ENCODE peak calls at places on chromosomes 12 and 14, in five cellular contexts. U is mesenchymal stem cell, R is H9, D is trophoblast cell, G is H1. H is an unnamed sample. For H3K9me3, the result is how much of the 10 kb centered on the place peaks cover.

GRCh38 chr14:32709072-32709471 is 229.6 kb upstream of the NPAS3 start:
- DNase-seq in U (peak), R (no peak), D (no peak), G (no peak), H (no peak)

GRCh38 chr14:56528927-56529326 is 50.7 kb upstream of the TMEM260 start:
- DNase-seq in U (no peak), R (no peak), D (no peak), G (no peak), H (no peak)

GRCh38 chr12:121611306-121611705 is 15.0 kb upstream of the ORAI1 start:
- DNase-seq in U (no peak), R (peak), D (no peak), G (peak), H (no peak)

GRCh38 chr14:52069617-52070431 is 965 bp upstream of the NID2 start:
- DNase-seq in U (peak), R (peak), D (no peak), G (peak), H (peak)

GRCh38 chr14:96626916-96627315 is 124.7 kb downstream of the PAPOLA start:
- DNase-seq in U (no peak), R (peak), D (no peak), G (no peak), H (no peak)

GRCh38 chr12:48037267-48037915 is 33.1 kb upstream of the COL2A1 start:
- DNase-seq in U (peak), R (peak), D (no peak), G (peak), H (peak)

GRCh38 chr12:30989754-30990153 is 63.2 kb downstream of the TSPAN11 start:
- DNase-seq in U (no peak), R (peak), D (peak), G (peak), H (no peak)

GRCh38 chr12:131536337-131536736 is 174.6 kb upstream of the SFSWAP start:
- DNase-seq in U (no peak), R (no peak), D (no peak), G (no peak), H (no peak)

GRCh38 chr14:100450049-100450448 is 126.9 kb downstream of the SLC25A47 start:
- DNase-seq in U (no peak), R (peak), D (no peak), G (no peak), H (no peak)

GRCh38 chr14:22980672-22981089 is 1.7 kb downstream of the AJUBA start:
- DNase-seq in U (no peak), R (peak), D (peak), G (peak), H (peak)

GRCh38 chr14:75561013-75561432 is 17.4 kb upstream of the FLVCR2 start:
- DNase-seq in U (peak), R (peak), D (peak), G (peak), H (peak)

GRCh38 chr12:94588271-94588785 is 62.0 kb downstream of the TMCC3 start:
- DNase-seq in U (no peak), R (no peak), D (no peak), G (no peak), H (no peak)

GRCh38 chr12:110093631-110094311 is 30.4 kb upstream of the IFT81 start:
- DNase-seq in U (no peak), R (no peak), D (no peak), G (no peak), H (no peak)

GRCh38 chr12:110090266-110091135 is 33.7 kb upstream of the IFT81 start:
- DNase-seq in U (no peak), R (no peak), D (no peak), G (no peak), H (no peak)

GRCh38 chr12:110084314-110085015 is 36.1 kb upstream of the C12orf76 start:
- DNase-seq in U (peak), R (no peak), D (peak), G (no peak), H (no peak)

GRCh38 chr12:110091136-110091711 is 32.9 kb upstream of the IFT81 start:
- DNase-seq in U (no peak), R (no peak), D (no peak), G (no peak), H (no peak)

DNA sequence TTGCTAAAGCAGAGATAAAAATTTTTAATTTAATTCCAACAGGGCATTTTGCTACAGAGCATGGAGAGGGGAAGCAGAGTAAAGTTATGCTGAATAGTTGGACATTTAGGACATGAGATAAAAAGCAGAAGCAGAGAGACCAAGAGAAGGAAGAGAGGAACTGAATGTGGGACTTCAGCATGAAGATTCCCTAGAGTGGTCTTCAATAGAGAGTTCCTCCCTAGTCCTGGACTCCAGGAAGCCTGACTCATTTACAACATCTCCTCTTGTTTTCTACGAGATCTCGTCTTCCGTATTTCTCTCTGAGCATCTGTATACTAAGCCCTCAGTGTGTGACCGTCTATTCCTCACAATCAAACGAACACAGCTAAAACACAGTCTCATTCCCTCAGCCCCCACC is 35.2 kb upstream of the IFT81 start:
- DNase-seq in U (no peak), R (no peak), D (no peak), G (no peak), H (no peak)
- H2BK12ac ChIP-seq in U (no peak), R (no peak), D (no peak), G (no peak), H (no peak)

GRCh38 chr14:20177433-20177974 is 13.2 kb upstream of the OR11G2 start:
- DNase-seq in U (no peak), R (no peak), D (no peak), G (no peak), H (no peak)
- H3K9me3 ChIP-seq in U (under half), R (half or more), D (under half), G (half or more), H (under half)

GRCh38 chr14:78297843-78298242 is 127.7 kb downstream of the NRXN3 start:
- DNase-seq in U (no peak), R (no peak), D (no peak), G (no peak), H (no peak)
- H2BK12ac ChIP-seq in U (no peak), R (no peak), D (no peak), G (no peak), H (peak)

DNA sequence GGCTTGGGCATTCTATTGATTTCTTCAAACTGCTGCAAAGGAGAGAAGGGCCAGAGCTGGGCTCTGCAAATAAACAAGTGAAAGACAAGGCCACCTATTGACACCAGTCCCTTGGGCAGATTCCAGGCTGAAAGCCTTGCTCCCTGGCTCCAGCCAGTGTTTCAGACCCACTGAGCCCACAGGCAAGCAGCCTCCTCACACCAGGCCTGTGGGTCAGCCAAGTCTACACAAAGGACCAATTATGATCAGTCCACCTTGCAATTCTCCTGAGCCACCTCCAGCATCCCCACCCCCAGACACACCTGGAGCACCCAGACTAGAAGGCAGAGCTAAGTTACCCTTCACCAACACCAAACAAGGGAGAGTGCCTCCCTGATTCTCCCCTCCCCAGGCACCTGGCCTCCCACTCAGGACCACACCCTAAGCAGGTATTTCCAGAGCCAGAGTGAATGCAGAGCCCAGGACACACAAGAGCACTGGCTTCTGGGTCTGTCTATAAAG is 13.8 kb downstream of the ACTN1 start:
- DNase-seq in U (no peak), R (no peak), D (no peak), G (no peak), H (no peak)
- H3K9me3 ChIP-seq in U (under half), R (under half), D (under half), G (under half), H (under half)

DNA sequence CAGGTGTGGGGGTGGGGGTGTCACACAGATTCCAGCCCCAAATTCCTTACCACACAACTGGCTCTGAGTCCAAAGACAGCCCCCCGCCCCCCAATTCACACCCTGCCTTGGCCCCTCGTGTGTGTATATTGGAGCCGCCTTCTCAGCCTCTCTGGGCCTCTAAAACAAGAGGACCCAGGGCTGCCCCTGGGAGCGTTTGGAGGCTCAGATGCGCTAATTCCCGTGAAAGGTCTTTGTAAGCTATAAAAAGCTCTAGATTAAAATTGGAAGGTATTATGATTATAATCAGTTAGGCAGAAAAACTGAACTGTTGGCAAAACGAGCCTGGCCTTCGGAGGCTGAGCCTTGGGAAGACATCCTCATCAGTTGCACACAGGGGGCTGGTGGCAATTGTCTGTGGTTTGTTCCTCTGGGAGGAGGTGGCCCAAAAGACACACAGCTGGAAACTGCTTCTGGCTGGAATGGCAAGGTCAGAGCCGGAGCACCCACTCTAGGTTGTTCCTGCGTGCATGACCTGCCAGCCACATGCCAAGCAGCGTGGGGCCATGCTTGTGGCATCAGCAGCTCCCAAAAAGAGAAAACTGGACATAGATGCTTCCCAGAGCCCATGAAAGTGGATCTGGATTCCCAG is 118.5 kb downstream of the PHETA1 start:
- DNase-seq in U (no peak), R (no peak), D (no peak), G (no peak), H (no peak)
- H2BK12ac ChIP-seq in U (no peak), R (no peak), D (no peak), G (no peak), H (no peak)

GRCh38 chr12:34301251-34302130 is 279.2 kb downstream of the ALG10 start:
- DNase-seq in U (no peak), R (no peak), D (no peak), G (no peak), H (no peak)
- H3K9me3 ChIP-seq in U (under half), R (half or more), D (half or more), G (half or more), H (under half)

GRCh38 chr12:5251786-5252185 is 180.1 kb upstream of the NTF3 start:
- DNase-seq in U (no peak), R (no peak), D (no peak), G (no peak), H (no peak)

GRCh38 chr12:5257763-5258475 is 174.0 kb upstream of the NTF3 start:
- DNase-seq in U (no peak), R (no peak), D (no peak), G (no peak), H (no peak)

GRCh38 chr12:5258498-5258897 is 173.4 kb upstream of the NTF3 start:
- DNase-seq in U (no peak), R (no peak), D (no peak), G (no peak), H (no peak)

GRCh38 chr12:5251092-5251491 is 180.8 kb upstream of the NTF3 start:
- DNase-seq in U (no peak), R (no peak), D (no peak), G (no peak), H (no peak)

GRCh38 chr12:5254703-5255102 is 177.2 kb upstream of the NTF3 start:
- DNase-seq in U (no peak), R (no peak), D (no peak), G (no peak), H (no peak)
- H2BK12ac ChIP-seq in U (no peak), R (no peak), D (no peak), G (no peak), H (no peak)

DNA sequence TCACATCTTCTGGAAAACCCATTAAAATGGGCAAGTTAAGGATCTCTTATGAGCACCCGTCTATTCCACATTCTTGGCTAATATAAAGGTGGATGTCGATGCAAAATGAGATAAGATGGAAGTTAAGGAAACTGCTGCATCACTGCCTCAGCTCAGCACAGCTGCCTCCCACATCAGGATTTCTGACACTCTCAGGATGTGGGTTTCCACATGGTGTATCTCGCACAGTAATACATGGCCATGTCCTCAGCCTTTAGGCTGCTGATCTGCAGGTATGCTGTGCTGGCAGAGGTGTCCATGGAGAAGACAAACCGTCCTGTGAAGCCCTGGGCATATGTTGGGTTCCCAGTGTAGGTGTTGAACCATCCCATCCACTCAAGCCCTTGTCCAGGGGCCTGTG is 1348.0 kb downstream of the TMEM121 start:
- DNase-seq in U (no peak), R (no peak), D (no peak), G (no peak), H (no peak)
- H3K9me3 ChIP-seq in U (under half), R (half or more), D (under half), G (half or more), H (under half)

GRCh38 chr12:104694711-104695110 is 238.0 kb downstream of the CHST11 start:
- DNase-seq in U (peak), R (no peak), D (no peak), G (no peak), H (no peak)
- H2BK12ac ChIP-seq in U (peak), R (no peak), D (no peak), G (no peak), H (no peak)

GRCh38 chr14:105952826-105953225 is 426.4 kb downstream of the TMEM121 start:
- DNase-seq in U (no peak), R (no peak), D (no peak), G (no peak), H (no peak)
- H3K9me3 ChIP-seq in U (under half), R (half or more), D (under half), G (under half), H (under half)

H was measured in neuronal stem cell.